ENCODE peak calls at places on chromosome 18, in five cellular contexts. F is GM12892; A is M059J; I is stimulated activated naive CD8-positive, alpha-beta T cell treated with anti-CD3 and anti-CD28 coated beads, Interleukin-15, amount 100 ng/mL, for 72 hours; C is choroid plexus epithelial cell. T is an unnamed sample.

GRCh38 chr18:38362286-38362792 is 796.7 kb upstream of the CELF4 start:
- DNase-seq in F (no peak), A (no peak), I (no peak), C (no peak), T (no peak)

GRCh38 chr18:76412818-76413565 is 82.0 kb downstream of the ZNF516 start:
- DNase-seq in F (no peak), A (peak), I (no peak), C (peak), T (no peak)

GRCh38 chr18:58390399-58390798 is 238.5 kb downstream of the ALPK2 start:
- DNase-seq in F (no peak), A (no peak), I (no peak), C (no peak), T (no peak)

GRCh38 chr18:31581498-31582197 is 10.0 kb upstream of the TTR start:
- DNase-seq in F (no peak), A (peak), I (no peak), C (peak), T (no peak)

GRCh38 chr18:3265564-3266033 is 3.7 kb downstream of the MYL12B start:
- DNase-seq in F (no peak), A (peak), I (no peak), C (peak), T (no peak)

GRCh38 chr18:50151876-50152275 is 43.1 kb downstream of the MYO5B start:
- DNase-seq in F (no peak), A (peak), I (no peak), C (peak), T (no peak)

GRCh38 chr18:3209859-3210569 is 9.8 kb downstream of the MYOM1 start:
- DNase-seq in F (no peak), A (peak), I (peak), C (no peak), T (no peak)

GRCh38 chr18:79797518-79798345 is at the start of gene KCNG2:
- DNase-seq in F (peak), A (no peak), I (peak), C (peak), T (no peak)

GRCh38 chr18:47931707-47932103 is 1.2 kb upstream of the SMAD2 start:
- DNase-seq in F (no peak), A (peak), I (no peak), C (peak), T (peak)

GRCh38 chr18:22283397-22283796 is 114.0 kb downstream of the GATA6 start:
- DNase-seq in F (no peak), A (peak), I (no peak), C (peak), T (no peak)

GRCh38 chr18:29164020-29164706 is 987.2 kb upstream of the CDH2 start:
- DNase-seq in F (no peak), A (peak), I (no peak), C (peak), T (no peak)

GRCh38 chr18:55301836-55302235 is 286.2 kb downstream of the TCF4 start:
- DNase-seq in F (no peak), A (no peak), I (no peak), C (peak), T (no peak)

GRCh38 chr18:59740131-59740530 is 42.9 kb upstream of the CCBE1 start:
- DNase-seq in F (no peak), A (no peak), I (no peak), C (no peak), T (no peak)

GRCh38 chr18:47912794-47913594 is 17.5 kb downstream of the SMAD2 start:
- DNase-seq in F (no peak), A (no peak), I (no peak), C (peak), T (no peak)

GRCh38 chr18:44909191-44909719 is 228.6 kb downstream of the SETBP1 start:
- DNase-seq in F (no peak), A (peak), I (no peak), C (peak), T (no peak)

GRCh38 chr18:70228546-70228945 is 23.1 kb upstream of the RTTN start:
- DNase-seq in F (no peak), A (no peak), I (no peak), C (no peak), T (no peak)

GRCh38 chr18:79918089-79919011 is 33.1 kb downstream of the SLC66A2 start:
- DNase-seq in F (no peak), A (no peak), I (peak), C (no peak), T (no peak)

GRCh38 chr18:12645751-12646203 is 12.1 kb downstream of the SPIRE1 start:
- DNase-seq in F (no peak), A (no peak), I (no peak), C (peak), T (peak)

GRCh38 chr18:65287642-65288041 is 463.2 kb upstream of the CDH7 start:
- DNase-seq in F (no peak), A (no peak), I (no peak), C (no peak), T (peak)

GRCh38 chr18:44579028-44579692 is 101.5 kb upstream of the SETBP1 start:
- DNase-seq in F (peak), A (peak), I (no peak), C (peak), T (no peak)

GRCh38 chr18:80196528-80197320 is 50.6 kb downstream of the PARD6G start:
- DNase-seq in F (no peak), A (peak), I (no peak), C (peak), T (no peak)

GRCh38 chr18:23355206-23355605 is 97.9 kb upstream of the RIOK3 start:
- DNase-seq in F (no peak), A (no peak), I (no peak), C (no peak), T (no peak)

GRCh38 chr18:75198046-75198445 is 10.9 kb downstream of the PTGR3 start:
- DNase-seq in F (no peak), A (peak), I (no peak), C (peak), T (no peak)

GRCh38 chr18:55861266-55861665 is 273.3 kb upstream of the TCF4 start:
- DNase-seq in F (no peak), A (peak), I (no peak), C (peak), T (no peak)

GRCh38 chr18:36634573-36635216 is 194.1 kb downstream of the TPGS2 start:
- DNase-seq in F (no peak), A (peak), I (no peak), C (no peak), T (peak)

GRCh38 chr18:2164644-2165287 is 406.5 kb downstream of the METTL4 start:
- DNase-seq in F (no peak), A (no peak), I (no peak), C (no peak), T (no peak)

GRCh38 chr18:78711316-78711715 is 268.3 kb upstream of the SALL3 start:
- DNase-seq in F (no peak), A (no peak), I (no peak), C (no peak), T (no peak)

GRCh38 chr18:78984941-78985784 is 5.5 kb downstream of the SALL3 start:
- DNase-seq in F (no peak), A (peak), I (peak), C (peak), T (peak)

GRCh38 chr18:55219059-55219458 is 259.8 kb upstream of the CCDC68 start:
- DNase-seq in F (no peak), A (no peak), I (no peak), C (no peak), T (no peak)

GRCh38 chr18:63309422-63309821 is 10.1 kb downstream of the BCL2 start:
- DNase-seq in F (no peak), A (no peak), I (peak), C (no peak), T (no peak)

GRCh38 chr18:72541871-72542690 is 2.1 kb downstream of the CBLN2 start:
- DNase-seq in F (peak), A (no peak), I (no peak), C (no peak), T (no peak)

GRCh38 chr18:61572871-61573270 is 239.6 kb downstream of the CDH20 start:
- DNase-seq in F (no peak), A (peak), I (no peak), C (peak), T (no peak)

GRCh38 chr18:55088000-55088401 is 128.7 kb upstream of the CCDC68 start:
- DNase-seq in F (no peak), A (peak), I (no peak), C (no peak), T (no peak)

GRCh38 chr18:58143391-58143790 is 99.4 kb downstream of the NEDD4L start:
- DNase-seq in F (no peak), A (no peak), I (no peak), C (peak), T (no peak)

GRCh38 chr18:63322908-63323634 is 3.5 kb upstream of the BCL2 start:
- DNase-seq in F (no peak), A (peak), I (peak), C (peak), T (peak)

GRCh38 chr18:74375999-74376398 is 60.4 kb downstream of the C18orf63 start:
- DNase-seq in F (no peak), A (peak), I (no peak), C (no peak), T (no peak)